ENCODE peak calls at places on chromosome 9, in six cellular contexts. P is neuronal stem cell, K is trophoblast cell, L is H1, E is mesenchymal stem cell, H is IMR-90. A is an unnamed sample.

GRCh38 chr9:126298319-126298801 is 28.3 kb upstream of the MVB12B start:
- DNase-seq in P (no peak), K (no peak), L (no peak), E (no peak), H (no peak), A (no peak)

GRCh38 chr9:131872702-131873101 is 132.8 kb upstream of the RAPGEF1 start:
- DNase-seq in P (no peak), K (no peak), L (no peak), E (no peak), H (no peak), A (no peak)

GRCh38 chr9:83167126-83167525 is 104.2 kb upstream of the RASEF start:
- DNase-seq in P (no peak), K (no peak), L (no peak), E (no peak), H (no peak), A (no peak)

GRCh38 chr9:122192914-122193525 is 33.3 kb downstream of the MORN5 start:
- DNase-seq in P (no peak), K (no peak), L (no peak), E (no peak), H (no peak), A (no peak)

GRCh38 chr9:30250872-30251271 is 2133.6 kb upstream of the ACO1 start:
- DNase-seq in P (no peak), K (no peak), L (no peak), E (no peak), H (no peak), A (no peak)

GRCh38 chr9:12739014-12739413 is 35.8 kb upstream of the LURAP1L start:
- DNase-seq in P (no peak), K (no peak), L (no peak), E (peak), H (peak), A (no peak)

GRCh38 chr9:97763884-97764283 is 66.7 kb upstream of the XPA start:
- DNase-seq in P (no peak), K (no peak), L (no peak), E (no peak), H (no peak), A (no peak)

GRCh38 chr9:18739641-18740318 is 265.8 kb downstream of the ADAMTSL1 start:
- DNase-seq in P (no peak), K (no peak), L (no peak), E (no peak), H (no peak), A (no peak)

GRCh38 chr9:96417610-96418073 is 528 bp downstream of the ZNF367 start:
- DNase-seq in P (peak), K (no peak), L (no peak), E (peak), H (no peak), A (no peak)

GRCh38 chr9:6864102-6864501 is 106.3 kb downstream of the KDM4C start:
- DNase-seq in P (no peak), K (no peak), L (no peak), E (no peak), H (no peak), A (no peak)

GRCh38 chr9:128494108-128494742 is 10.3 kb upstream of the GLE1 start:
- DNase-seq in P (no peak), K (no peak), L (no peak), E (no peak), H (no peak), A (no peak)

GRCh38 chr9:134218230-134218629 is 53.9 kb upstream of the RNU6ATAC start:
- DNase-seq in P (no peak), K (no peak), L (no peak), E (no peak), H (no peak), A (no peak)

DNA sequence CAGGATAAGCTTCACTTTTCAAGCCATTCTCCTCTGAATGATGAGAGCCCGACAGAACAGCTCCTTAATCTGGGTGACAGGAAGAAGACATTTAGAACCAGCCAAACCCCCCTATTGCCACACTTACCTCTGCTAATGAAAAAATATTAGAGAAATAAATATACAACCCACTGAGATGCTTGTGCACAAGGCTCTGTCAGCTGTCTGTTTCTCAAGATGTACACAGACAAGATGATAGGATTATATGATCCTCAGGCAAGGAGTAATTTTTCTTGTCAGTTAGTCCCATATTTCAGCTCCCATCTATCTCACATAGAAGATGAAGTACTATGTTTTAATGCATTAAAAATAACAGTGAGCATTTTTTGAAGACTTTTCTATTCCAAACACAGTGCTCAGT is 57.4 kb upstream of the TRIM32 start:
- DNase-seq in P (no peak), K (no peak), L (no peak), E (no peak), H (no peak), A (no peak)
- H4K8ac ChIP-seq in P (no peak), K (no peak), L (no peak), E (no peak), H (no peak), A (no peak)

GRCh38 chr9:137970098-137970497 is 92.5 kb downstream of the CACNA1B start:
- DNase-seq in P (no peak), K (no peak), L (no peak), E (no peak), H (no peak), A (no peak)
- H4K91ac ChIP-seq in P (no peak), K (no peak), L (no peak), E (no peak), H (no peak), A (no peak)

GRCh38 chr9:137128158-137129088 is 10.5 kb upstream of the GRIN1 start:
- DNase-seq in P (no peak), K (no peak), L (no peak), E (no peak), H (no peak), A (no peak)

GRCh38 chr9:137129456-137130175 is 9.3 kb upstream of the GRIN1 start:
- DNase-seq in P (peak), K (peak), L (peak), E (peak), H (peak), A (peak)

GRCh38 chr9:137127301-137128157 is 11.4 kb upstream of the GRIN1 start:
- DNase-seq in P (no peak), K (no peak), L (no peak), E (no peak), H (no peak), A (no peak)

GRCh38 chr9:137130176-137130755 is 8.7 kb upstream of the GRIN1 start:
- DNase-seq in P (no peak), K (no peak), L (no peak), E (peak), H (no peak), A (peak)

DNA sequence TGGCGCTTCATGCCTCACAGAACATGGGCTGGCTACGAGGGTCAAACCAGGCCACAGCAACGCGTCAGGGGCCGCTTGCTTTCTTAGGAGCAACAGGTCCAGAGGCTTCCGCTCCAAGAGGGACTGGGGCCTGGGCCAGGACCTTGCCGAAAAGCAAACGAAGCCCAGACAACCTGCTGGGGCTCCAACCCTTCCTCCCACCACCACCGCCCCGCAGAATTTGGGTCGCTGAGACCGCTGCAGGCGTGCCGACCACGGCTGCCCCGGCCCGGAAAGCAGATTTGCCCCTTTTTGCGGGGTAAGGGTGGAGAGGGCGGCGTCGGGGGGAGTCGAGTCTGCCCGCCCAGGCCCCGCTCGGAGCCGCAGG is 9.9 kb upstream of the GRIN1 start:
- DNase-seq in P (no peak), K (no peak), L (no peak), E (peak), H (peak), A (no peak)
- H4K8ac ChIP-seq in P (peak), K (peak), L (peak), E (peak), H (peak), A (no peak)

DNA sequence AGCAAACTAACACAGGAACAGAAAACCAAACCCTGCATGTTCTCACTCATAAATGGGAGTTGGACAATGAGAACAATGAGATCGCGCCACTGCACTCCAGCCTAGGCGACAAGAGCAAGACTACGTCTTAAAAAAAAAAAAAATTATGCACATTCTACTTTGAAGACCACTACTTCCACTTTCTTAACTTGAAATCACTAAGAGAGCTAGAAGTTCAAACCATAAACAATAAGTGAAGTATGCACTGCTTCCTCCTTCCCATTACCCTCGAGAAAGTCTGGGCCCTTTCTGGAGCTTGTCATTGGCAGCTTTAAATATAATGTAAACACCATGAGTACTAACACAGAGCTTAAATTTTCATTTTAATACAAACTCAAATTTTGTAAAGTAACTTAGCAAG is 94.9 kb downstream of the TLE1 start:
- DNase-seq in P (no peak), K (no peak), L (no peak), E (no peak), H (no peak), A (no peak)
- H4K91ac ChIP-seq in P (no peak), K (no peak), L (no peak), E (no peak), H (no peak), A (no peak)

GRCh38 chr9:23775549-23775948 is 50.5 kb downstream of the ELAVL2 start:
- DNase-seq in P (no peak), K (no peak), L (no peak), E (no peak), H (no peak), A (no peak)

GRCh38 chr9:23779220-23779619 is 46.8 kb downstream of the ELAVL2 start:
- DNase-seq in P (peak), K (no peak), L (no peak), E (no peak), H (no peak), A (peak)

GRCh38 chr9:23781111-23781510 is 44.9 kb downstream of the ELAVL2 start:
- DNase-seq in P (no peak), K (no peak), L (no peak), E (no peak), H (no peak), A (no peak)

GRCh38 chr9:23774266-23774665 is 51.8 kb downstream of the ELAVL2 start:
- DNase-seq in P (no peak), K (no peak), L (no peak), E (no peak), H (no peak), A (no peak)

GRCh38 chr9:23777328-23777727 is 48.7 kb downstream of the ELAVL2 start:
- DNase-seq in P (no peak), K (no peak), L (no peak), E (no peak), H (no peak), A (no peak)
- H4K8ac ChIP-seq in P (no peak), K (no peak), L (no peak), E (no peak), H (no peak), A (no peak)

GRCh38 chr9:108139900-108140299 is 650.3 kb upstream of the KLF4 start:
- DNase-seq in P (no peak), K (no peak), L (no peak), E (no peak), H (no peak), A (no peak)

GRCh38 chr9:108136646-108137045 is 647.1 kb upstream of the KLF4 start:
- DNase-seq in P (no peak), K (no peak), L (no peak), E (no peak), H (peak), A (no peak)

GRCh38 chr9:108142504-108143201 is 653.1 kb upstream of the KLF4 start:
- DNase-seq in P (peak), K (no peak), L (peak), E (peak), H (peak), A (peak)

DNA sequence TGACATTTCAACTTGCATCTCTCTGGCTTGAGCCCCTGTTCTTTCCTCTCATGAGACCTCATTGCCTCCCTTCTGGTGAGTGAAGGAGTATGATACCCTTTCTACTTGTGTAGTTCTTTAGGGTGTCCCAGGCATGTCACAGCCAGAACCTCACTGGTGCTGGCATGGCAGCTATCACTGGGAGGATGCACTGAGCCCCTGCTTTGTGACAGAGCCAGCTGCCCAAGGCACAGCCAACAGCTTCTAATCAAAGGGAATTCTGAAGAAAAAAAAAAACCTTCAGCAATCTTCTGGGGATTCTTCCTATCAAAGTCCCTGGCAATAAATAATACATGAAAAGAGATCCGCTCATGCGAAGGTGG is 652.6 kb upstream of the KLF4 start:
- DNase-seq in P (no peak), K (no peak), L (no peak), E (peak), H (no peak), A (no peak)
- H4K91ac ChIP-seq in P (no peak), K (no peak), L (peak), E (no peak), H (no peak), A (no peak)

DNA sequence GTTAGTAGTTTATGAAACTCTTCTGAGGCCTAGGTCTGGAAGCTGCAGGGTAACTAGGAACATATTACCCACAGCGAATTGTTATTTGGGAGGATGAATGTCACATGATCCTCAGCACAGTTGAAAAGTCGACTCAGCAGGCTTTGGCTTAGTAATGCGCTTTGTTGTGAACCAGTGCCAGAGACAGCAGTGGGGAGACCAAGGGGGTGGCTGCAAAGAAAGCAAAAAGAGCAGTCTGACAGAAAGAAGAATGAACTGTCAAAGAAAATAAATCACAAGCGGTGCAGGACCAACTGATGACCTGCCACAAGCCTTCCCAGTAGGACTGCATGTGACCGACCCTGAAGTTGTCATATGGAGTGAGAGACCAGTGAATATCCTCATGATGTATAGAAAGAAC is 170.0 kb downstream of the CCDC171 start:
- DNase-seq in P (peak), K (no peak), L (no peak), E (no peak), H (peak), A (peak)
- H4K8ac ChIP-seq in P (no peak), K (no peak), L (no peak), E (peak), H (no peak), A (no peak)